ENCODE peak calls at places on chromosomes 6 and 20, in seven cellular contexts. One of them, this sample, is unnamed. For H3K4me1, the result is how much of the 10 kb centered on the place peaks cover.

GRCh38 chr6:106087548-106088325 is 1.6 kb downstream of the PRDM1 start:
- DNase-seq in testis: peak
- DNase-seq in CD8-positive, alpha-beta T cell: no peak
- DNase-seq in left lung: no peak
- DNase-seq in heart right ventricle: peak
- DNase-seq in H9: no peak
- DNase-seq in PC-3: peak
- DNase-seq in this sample: no peak

GRCh38 chr6:45491874-45492273 is 114.1 kb upstream of the SUPT3H start:
- DNase-seq in testis: no peak
- DNase-seq in CD8-positive, alpha-beta T cell: no peak
- DNase-seq in left lung: no peak
- DNase-seq in heart right ventricle: no peak
- DNase-seq in H9: no peak
- DNase-seq in PC-3: no peak
- DNase-seq in this sample: no peak

GRCh38 chr6:69913361-69913760 is 47.0 kb downstream of the COL19A1 start:
- DNase-seq in testis: no peak
- DNase-seq in CD8-positive, alpha-beta T cell: no peak
- DNase-seq in left lung: no peak
- DNase-seq in heart right ventricle: no peak
- DNase-seq in H9: no peak
- DNase-seq in PC-3: no peak
- DNase-seq in this sample: no peak

GRCh38 chr6:120147218-120147871 is 797.8 kb upstream of the MAN1A1 start:
- DNase-seq in testis: peak
- DNase-seq in CD8-positive, alpha-beta T cell: no peak
- DNase-seq in left lung: peak
- DNase-seq in heart right ventricle: no peak
- DNase-seq in H9: peak
- DNase-seq in PC-3: peak
- DNase-seq in this sample: no peak

GRCh38 chr6:163915131-163915530 is 500.6 kb downstream of the QKI start:
- DNase-seq in testis: no peak
- DNase-seq in CD8-positive, alpha-beta T cell: no peak
- DNase-seq in left lung: no peak
- DNase-seq in heart right ventricle: no peak
- DNase-seq in H9: no peak
- DNase-seq in PC-3: no peak
- DNase-seq in this sample: no peak

GRCh38 chr6:39821739-39822532 is 29.8 kb downstream of the DAAM2 start:
- DNase-seq in testis: peak
- DNase-seq in CD8-positive, alpha-beta T cell: no peak
- DNase-seq in left lung: no peak
- DNase-seq in heart right ventricle: peak
- DNase-seq in H9: no peak
- DNase-seq in PC-3: no peak
- DNase-seq in this sample: no peak

GRCh38 chr6:112571486-112571885 is 224.4 kb downstream of the RFPL4B start:
- DNase-seq in testis: peak
- DNase-seq in CD8-positive, alpha-beta T cell: no peak
- DNase-seq in left lung: no peak
- DNase-seq in heart right ventricle: peak
- DNase-seq in H9: no peak
- DNase-seq in PC-3: peak
- DNase-seq in this sample: no peak

GRCh38 chr6:34189806-34190503 is 44.1 kb upstream of the GRM4 start:
- DNase-seq in testis: no peak
- DNase-seq in CD8-positive, alpha-beta T cell: peak
- DNase-seq in left lung: no peak
- DNase-seq in heart right ventricle: no peak
- DNase-seq in H9: no peak
- DNase-seq in PC-3: no peak
- DNase-seq in this sample: peak

DNA sequence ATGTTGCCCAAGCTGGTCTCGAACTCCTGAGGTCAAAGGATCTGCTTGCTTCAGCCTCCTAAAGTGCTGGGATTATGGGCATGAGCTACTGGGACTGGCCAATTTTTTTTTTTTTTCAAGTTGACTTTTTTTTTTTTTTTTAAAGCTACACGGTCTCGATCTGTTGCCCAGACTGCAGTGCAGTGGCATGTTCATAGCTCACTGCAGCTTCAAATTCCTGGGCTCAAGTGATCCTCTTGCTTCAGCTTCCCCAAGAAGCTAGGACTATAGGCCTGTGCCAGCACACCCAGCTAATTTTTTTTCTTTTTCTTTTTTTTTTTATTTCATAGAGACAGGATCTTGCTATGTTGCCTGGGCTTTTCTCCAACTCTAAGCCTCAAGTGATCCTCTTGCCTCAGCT is 59.5 kb downstream of the NCOA3 start:
- DNase-seq in testis: no peak
- DNase-seq in CD8-positive, alpha-beta T cell: no peak
- DNase-seq in left lung: no peak
- DNase-seq in heart right ventricle: no peak
- DNase-seq in H9: no peak
- DNase-seq in PC-3: no peak
- DNase-seq in this sample: no peak
- H3K27ac ChIP-seq in testis: no peak
- H3K27ac ChIP-seq in CD8-positive, alpha-beta T cell: no peak
- H3K27ac ChIP-seq in left lung: no peak
- H3K27ac ChIP-seq in heart right ventricle: no peak
- H3K27ac ChIP-seq in H9: no peak
- H3K27ac ChIP-seq in PC-3: no peak
- H3K27ac ChIP-seq in this sample: no peak

GRCh38 chr6:150253489-150253888 is 110.6 kb downstream of the PPP1R14C start:
- DNase-seq in testis: no peak
- DNase-seq in CD8-positive, alpha-beta T cell: no peak
- DNase-seq in left lung: no peak
- DNase-seq in heart right ventricle: no peak
- DNase-seq in H9: no peak
- DNase-seq in PC-3: no peak
- DNase-seq in this sample: no peak
- H3K4me1 ChIP-seq in testis: under half
- H3K4me1 ChIP-seq in CD8-positive, alpha-beta T cell: under half
- H3K4me1 ChIP-seq in left lung: under half
- H3K4me1 ChIP-seq in heart right ventricle: under half
- H3K4me1 ChIP-seq in H9: under half
- H3K4me1 ChIP-seq in PC-3: under half
- H3K4me1 ChIP-seq in this sample: under half

DNA sequence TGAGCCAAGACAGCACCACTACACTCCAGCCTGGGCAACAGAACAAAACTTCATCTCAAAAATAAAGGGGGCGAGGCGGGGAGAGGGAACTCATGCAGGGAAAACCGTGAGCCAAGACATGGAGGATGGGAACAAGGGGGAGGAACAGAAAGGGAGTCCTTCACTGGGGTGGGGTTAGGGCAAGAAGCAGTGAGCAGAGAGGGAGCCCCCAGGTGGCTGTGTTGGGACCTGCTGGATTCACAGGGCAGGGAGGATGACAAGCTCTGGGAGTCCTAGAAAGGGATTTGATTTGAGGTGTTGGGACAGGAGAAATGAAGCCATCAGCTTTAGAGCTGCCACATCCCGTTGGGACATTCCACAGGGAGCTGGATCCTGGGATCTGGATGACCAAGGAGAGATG is 90.6 kb upstream of the TOP1 start:
- DNase-seq in testis: no peak
- DNase-seq in CD8-positive, alpha-beta T cell: no peak
- DNase-seq in left lung: no peak
- DNase-seq in heart right ventricle: no peak
- DNase-seq in H9: peak
- DNase-seq in PC-3: no peak
- DNase-seq in this sample: no peak
- TF ChIP-seq CTCF in testis: no peak
- TF ChIP-seq CTCF in CD8-positive, alpha-beta T cell: no peak
- TF ChIP-seq CTCF in left lung: no peak
- TF ChIP-seq CTCF in heart right ventricle: no peak
- TF ChIP-seq CTCF in H9: peak
- TF ChIP-seq CTCF in PC-3: peak
- TF ChIP-seq CTCF in this sample: no peak

GRCh38 chr6:23077797-23078196 is 508.4 kb downstream of the HDGFL1 start:
- DNase-seq in testis: no peak
- DNase-seq in CD8-positive, alpha-beta T cell: no peak
- DNase-seq in left lung: no peak
- DNase-seq in heart right ventricle: no peak
- DNase-seq in H9: no peak
- DNase-seq in PC-3: no peak
- DNase-seq in this sample: no peak

DNA sequence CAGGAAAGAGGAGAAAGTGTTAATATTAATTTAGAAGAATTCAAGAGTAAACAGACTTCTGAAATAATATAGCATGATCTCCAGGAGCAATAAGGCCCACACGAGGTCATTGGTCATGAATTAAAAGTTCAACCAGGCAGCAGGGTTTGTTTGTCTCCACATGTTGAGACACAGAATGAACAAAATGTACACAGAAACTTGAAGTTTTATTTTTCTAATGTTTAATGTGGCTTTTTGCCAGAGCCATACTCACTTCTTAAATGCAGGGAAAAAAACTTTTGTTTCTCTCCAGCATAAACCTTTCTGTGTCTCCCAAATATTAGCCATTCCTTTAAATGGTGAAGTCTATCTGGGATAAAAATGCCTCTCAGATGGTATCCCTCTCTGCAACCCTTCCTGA is 504.5 kb downstream of the HDGFL1 start:
- DNase-seq in testis: no peak
- DNase-seq in CD8-positive, alpha-beta T cell: no peak
- DNase-seq in left lung: no peak
- DNase-seq in heart right ventricle: no peak
- DNase-seq in H9: no peak
- DNase-seq in PC-3: no peak
- DNase-seq in this sample: no peak
- H3K27ac ChIP-seq in testis: no peak
- H3K27ac ChIP-seq in CD8-positive, alpha-beta T cell: no peak
- H3K27ac ChIP-seq in left lung: no peak
- H3K27ac ChIP-seq in heart right ventricle: no peak
- H3K27ac ChIP-seq in H9: no peak
- H3K27ac ChIP-seq in PC-3: no peak
- H3K27ac ChIP-seq in this sample: no peak